ENCODE peak calls at places on chromosomes 7 and 10, in ten cellular contexts. R, B, Z, D, J, I, V, A, Y and W are unnamed samples. For H3K79me2, the result is how much of the 10 kb centered on the place peaks cover.

GRCh38 chr7:53350241-53350640 is 314.8 kb downstream of the POM121L12 start:
- DNase-seq in R (peak), B (peak), Z (no peak), D (peak), J (no peak), I (no peak), V (peak), A (peak), Y (no peak), W (peak)

GRCh38 chr10:83301732-83302131 is 837.6 kb upstream of the GHITM start:
- DNase-seq in R (no peak), B (no peak), Z (no peak), D (no peak), J (no peak), I (no peak), V (peak), A (no peak), Y (no peak), W (no peak)

GRCh38 chr10:29630205-29631048 is 4.3 kb downstream of the SVIL start:
- DNase-seq in R (no peak), B (peak), Z (no peak), D (no peak), J (no peak), I (no peak), V (peak), A (no peak), Y (no peak), W (no peak)

GRCh38 chr7:114822844-114823243 is 99.0 kb upstream of the MDFIC start:
- DNase-seq in R (no peak), B (peak), Z (no peak), D (no peak), J (no peak), I (no peak), V (no peak), A (no peak), Y (no peak), W (no peak)

GRCh38 chr10:62831346-62831745 is 15.2 kb upstream of the EGR2 start:
- DNase-seq in R (no peak), B (peak), Z (peak), D (no peak), J (no peak), I (no peak), V (no peak), A (no peak), Y (peak), W (no peak)

GRCh38 chr7:30730996-30731395 is 20.9 kb upstream of the INMT start:
- DNase-seq in R (no peak), B (no peak), Z (no peak), D (no peak), J (no peak), I (no peak), V (no peak), A (no peak), Y (no peak), W (no peak)

GRCh38 chr10:28722065-28722803 is 44.9 kb downstream of the BAMBI start:
- DNase-seq in R (peak), B (peak), Z (peak), D (peak), J (no peak), I (no peak), V (peak), A (no peak), Y (peak), W (no peak)

GRCh38 chr10:78223088-78223487 is 189.4 kb downstream of the RPS24 start:
- DNase-seq in R (no peak), B (no peak), Z (no peak), D (no peak), J (no peak), I (no peak), V (no peak), A (no peak), Y (no peak), W (no peak)

GRCh38 chr7:126501617-126502016 is 751.1 kb downstream of the GRM8 start:
- DNase-seq in R (no peak), B (no peak), Z (no peak), D (no peak), J (no peak), I (no peak), V (no peak), A (no peak), Y (no peak), W (no peak)

GRCh38 chr7:75813084-75813483 is 522 bp downstream of the CCL24 start:
- DNase-seq in R (no peak), B (no peak), Z (peak), D (no peak), J (no peak), I (no peak), V (no peak), A (no peak), Y (no peak), W (no peak)

GRCh38 chr7:75815381-75816046 is 1.9 kb upstream of the CCL24 start:
- DNase-seq in R (no peak), B (no peak), Z (no peak), D (no peak), J (no peak), I (no peak), V (no peak), A (no peak), Y (no peak), W (no peak)

GRCh38 chr10:86100581-86101061 is 266.0 kb downstream of the GRID1 start:
- DNase-seq in R (peak), B (peak), Z (peak), D (peak), J (peak), I (peak), V (peak), A (peak), Y (peak), W (peak)

DNA sequence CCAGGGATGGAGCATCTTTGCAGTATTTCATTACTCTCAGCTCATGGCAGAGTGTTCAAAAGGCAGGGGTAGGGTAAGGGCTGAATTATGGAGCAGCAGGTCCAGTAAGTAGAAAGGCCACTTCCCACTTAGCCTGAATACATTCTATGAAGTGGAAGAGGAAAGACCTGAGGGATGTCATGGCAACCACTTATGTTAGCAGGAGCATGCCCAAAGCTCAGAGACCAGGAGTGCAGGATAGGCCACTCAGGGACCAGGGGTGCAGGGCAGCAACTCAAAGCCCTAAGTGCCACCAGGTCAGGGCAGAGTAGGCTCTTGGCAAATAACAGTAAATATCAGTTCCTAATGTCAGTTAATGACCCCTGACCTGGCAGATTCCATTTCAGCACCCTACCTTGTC is 3.6 kb downstream of the SRI start:
- DNase-seq in R (no peak), B (no peak), Z (no peak), D (no peak), J (no peak), I (no peak), V (no peak), A (no peak), Y (no peak), W (no peak)
- H2AFZ ChIP-seq in R (no peak), B (no peak), Z (no peak), D (no peak), J (no peak), I (no peak), V (no peak), A (no peak), Y (no peak), W (no peak)

DNA sequence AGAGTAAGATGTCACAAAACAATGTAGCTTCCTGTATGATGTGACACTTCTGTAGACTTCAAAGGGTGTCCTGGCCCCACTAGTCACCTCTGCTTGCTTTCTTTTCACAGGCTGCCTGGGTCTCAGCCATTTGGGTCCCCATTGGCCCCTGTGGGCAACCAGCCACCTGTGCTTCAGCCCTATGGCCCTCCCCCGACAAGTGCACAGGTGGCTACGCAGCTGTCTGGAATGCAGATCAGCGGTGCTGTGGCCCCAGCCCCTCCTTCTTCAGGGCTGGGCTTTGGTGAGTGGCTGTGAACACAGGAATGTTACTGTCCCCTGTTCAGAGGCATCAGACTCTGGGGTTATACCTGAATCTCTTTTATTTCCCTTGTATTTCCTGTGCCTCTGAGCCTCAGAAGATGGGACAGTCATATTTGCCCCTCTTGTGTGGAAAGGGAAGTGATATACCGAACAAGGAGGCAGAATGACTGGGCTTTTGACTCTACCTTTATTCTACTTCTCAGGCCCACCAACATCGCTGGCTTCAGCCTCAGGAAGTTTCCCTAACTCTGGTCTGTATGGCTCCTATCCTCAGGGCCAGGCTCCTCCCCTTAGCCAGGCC is 15.4 kb downstream of the SEC24C start:
- DNase-seq in R (no peak), B (peak), Z (no peak), D (peak), J (no peak), I (no peak), V (peak), A (peak), Y (no peak), W (peak)
- H3K79me2 ChIP-seq in R (half or more), B (half or more), Z (under half), D (under half), J (under half), I (under half), V (under half), A (half or more), Y (half or more), W (under half)

GRCh38 chr7:102045681-102046372 is 228.4 kb downstream of the CUX1 start:
- DNase-seq in R (peak), B (no peak), Z (no peak), D (no peak), J (no peak), I (no peak), V (peak), A (no peak), Y (no peak), W (no peak)
- H2AFZ ChIP-seq in R (no peak), B (no peak), Z (no peak), D (no peak), J (no peak), I (no peak), V (no peak), A (no peak), Y (no peak), W (no peak)

DNA sequence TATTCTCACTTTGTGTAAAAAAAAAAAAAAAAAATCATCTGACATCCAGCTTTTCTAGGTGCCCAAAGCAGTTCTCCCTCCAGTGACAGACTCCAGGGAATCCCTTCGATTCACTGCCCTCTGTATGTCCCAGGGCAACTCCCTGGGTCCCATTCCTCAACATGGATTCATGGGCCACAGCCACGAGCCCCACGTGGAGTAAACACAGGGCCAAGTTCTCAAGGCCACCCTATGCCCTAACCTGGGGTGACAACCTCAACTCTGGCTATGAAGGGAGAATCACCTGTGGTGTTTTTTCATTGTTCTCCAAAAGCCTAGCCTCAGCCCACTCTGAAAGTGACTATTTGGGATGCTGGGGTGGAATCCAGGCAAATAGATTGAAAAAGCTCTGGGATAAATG is 3.4 kb downstream of the BNIP3 start:
- DNase-seq in R (no peak), B (no peak), Z (no peak), D (no peak), J (no peak), I (no peak), V (no peak), A (no peak), Y (no peak), W (no peak)
- H3K79me2 ChIP-seq in R (half or more), B (half or more), Z (half or more), D (half or more), J (half or more), I (half or more), V (under half), A (under half), Y (half or more), W (half or more)

GRCh38 chr7:54699715-54700114 is 59.3 kb downstream of the SEC61G start:
- DNase-seq in R (no peak), B (no peak), Z (no peak), D (no peak), J (no peak), I (no peak), V (no peak), A (no peak), Y (no peak), W (no peak)
- H2AFZ ChIP-seq in R (no peak), B (no peak), Z (no peak), D (no peak), J (no peak), I (no peak), V (no peak), A (no peak), Y (no peak), W (no peak)

DNA sequence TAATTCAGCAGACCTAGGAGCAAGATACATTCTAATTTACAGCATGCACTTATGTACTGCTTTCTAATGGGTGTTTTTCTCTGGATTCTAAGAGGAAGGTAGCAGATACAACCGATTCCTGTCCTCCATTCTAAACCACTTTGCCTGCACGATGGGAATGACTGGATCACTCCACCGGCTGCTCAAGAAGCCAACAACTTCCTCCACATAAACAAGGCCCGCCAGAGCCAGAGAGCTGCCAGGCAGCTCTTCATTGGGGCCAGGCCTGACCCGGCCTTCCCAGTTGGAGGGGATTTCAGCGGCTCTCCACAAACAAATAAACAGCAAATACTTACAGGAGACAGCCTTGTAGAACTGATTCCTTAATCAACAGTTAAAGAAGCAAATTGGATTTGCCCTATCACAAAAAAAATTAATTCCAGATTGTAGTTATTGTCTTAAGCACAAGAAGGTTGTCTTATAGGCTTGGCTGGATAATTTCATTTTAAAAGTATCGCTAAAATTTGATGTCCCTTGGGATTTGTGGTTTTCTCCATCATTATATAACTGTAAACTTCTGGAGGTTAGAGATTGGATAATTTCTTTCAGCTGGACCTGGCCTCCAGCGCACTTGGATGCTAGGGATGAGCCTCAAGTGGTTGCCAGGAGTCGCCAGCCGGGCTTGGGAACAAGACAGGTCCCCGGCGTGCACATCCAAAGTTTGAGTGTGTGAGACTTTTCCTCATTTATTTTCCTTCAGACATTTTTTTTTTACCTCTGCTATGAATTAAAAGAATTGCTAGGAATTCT is 20.9 kb downstream of the EBF3 start:
- DNase-seq in R (no peak), B (no peak), Z (no peak), D (no peak), J (no peak), I (no peak), V (no peak), A (no peak), Y (no peak), W (no peak)
- H3K79me2 ChIP-seq in R (under half), B (under half), Z (under half), D (under half), J (under half), I (under half), V (under half), A (under half), Y (under half), W (under half)

GRCh38 chr7:34673066-34673465 is 15.0 kb downstream of the NPSR1 start:
- DNase-seq in R (no peak), B (no peak), Z (no peak), D (no peak), J (no peak), I (no peak), V (no peak), A (no peak), Y (no peak), W (no peak)

GRCh38 chr7:34672430-34672829 is 14.4 kb downstream of the NPSR1 start:
- DNase-seq in R (no peak), B (peak), Z (peak), D (no peak), J (no peak), I (no peak), V (no peak), A (no peak), Y (peak), W (no peak)

GRCh38 chr7:34677491-34677890 is 19.5 kb downstream of the NPSR1 start:
- DNase-seq in R (no peak), B (no peak), Z (no peak), D (no peak), J (no peak), I (no peak), V (no peak), A (no peak), Y (no peak), W (no peak)

GRCh38 chr7:34675749-34676374 is 17.8 kb downstream of the NPSR1 start:
- DNase-seq in R (peak), B (peak), Z (peak), D (peak), J (peak), I (peak), V (peak), A (peak), Y (no peak), W (peak)
- H2AFZ ChIP-seq in R (no peak), B (no peak), Z (no peak), D (no peak), J (no peak), I (no peak), V (no peak), A (no peak), Y (no peak), W (no peak)

DNA sequence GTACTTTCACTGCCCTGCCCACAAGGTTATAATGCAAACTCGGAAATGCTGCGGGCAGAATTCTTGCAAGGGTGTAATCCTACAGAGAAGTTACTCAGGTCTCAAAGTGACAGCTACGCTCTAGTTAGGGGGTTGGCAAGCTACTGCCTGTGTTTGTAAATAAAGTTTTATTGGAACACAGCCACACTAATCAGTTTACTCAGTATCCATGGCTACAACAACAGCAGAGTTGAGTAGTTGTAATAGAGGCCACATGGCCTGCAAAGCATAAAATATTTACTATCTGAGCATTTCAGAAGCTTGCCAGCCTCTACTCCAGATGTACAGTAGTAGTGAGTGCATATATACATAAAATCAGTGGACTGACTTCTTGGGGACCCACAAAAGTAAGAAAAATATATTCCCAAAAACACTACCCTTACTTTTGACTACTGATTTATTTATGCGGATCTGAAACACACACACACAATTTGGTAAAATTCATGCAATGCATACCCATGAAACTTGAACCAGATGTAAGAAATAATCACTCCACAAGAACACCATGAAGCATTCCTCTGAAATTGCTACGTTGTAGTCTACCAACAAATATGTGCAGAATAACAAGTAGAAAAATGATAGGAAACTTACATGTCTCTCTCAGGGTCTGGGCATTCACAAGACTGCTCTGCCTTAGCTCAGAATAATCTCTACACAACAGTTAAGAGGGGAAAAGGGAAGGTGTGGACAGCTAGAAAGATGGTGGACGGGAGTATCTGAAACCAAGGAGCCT is 52.9 kb downstream of the SMURF1 start:
- DNase-seq in R (no peak), B (no peak), Z (peak), D (no peak), J (no peak), I (no peak), V (peak), A (no peak), Y (peak), W (no peak)
- H3K79me2 ChIP-seq in R (half or more), B (half or more), Z (half or more), D (half or more), J (half or more), I (half or more), V (under half), A (half or more), Y (half or more), W (under half)

GRCh38 chr10:26931223-26931622 is 70.5 kb upstream of the ABI1 start:
- DNase-seq in R (no peak), B (no peak), Z (no peak), D (peak), J (no peak), I (peak), V (peak), A (no peak), Y (no peak), W (no peak)
- H2AFZ ChIP-seq in R (no peak), B (no peak), Z (peak), D (peak), J (no peak), I (no peak), V (peak), A (no peak), Y (peak), W (no peak)